ENCODE peak calls at places on chromosomes 3 and 15, in five cellular contexts. N is sigmoid colon, P is stomach, V is cardiac muscle cell, I is psoas muscle. C is an unnamed sample.

GRCh38 chr15:35078221-35078915 is 6.7 kb downstream of the NANOGP8 start:
- DNase-seq in N (no peak), I (no peak), P (peak), V (peak), C (no peak)

GRCh38 chr15:65620833-65621232 is 905 bp upstream of the SLC24A1 start:
- DNase-seq in P (no peak), V (no peak), N (no peak), I (no peak), C (no peak)

GRCh38 chr15:73628976-73629854 is 4.0 kb downstream of the NPTN start:
- DNase-seq in V (peak), P (no peak), I (no peak), N (no peak), C (no peak)

GRCh38 chr15:96115642-96116041 is 214.9 kb upstream of the NR2F2 start:
- DNase-seq in V (peak), N (no peak), I (no peak), P (no peak), C (no peak)

GRCh38 chr3:8416965-8417364 is 84.7 kb upstream of the LMCD1 start:
- DNase-seq in P (peak), N (no peak), I (no peak), V (peak), C (no peak)

GRCh38 chr15:49168026-49168425 is 2.0 kb upstream of the GALK2 start:
- DNase-seq in V (no peak), N (no peak), I (no peak), P (no peak), C (no peak)

GRCh38 chr3:71393093-71393492 is 190.4 kb downstream of the FOXP1 start:
- DNase-seq in V (no peak), I (no peak), N (no peak), P (no peak), C (no peak)

GRCh38 chr3:80733522-80734176 is 965.9 kb upstream of the ROBO1 start:
- DNase-seq in N (no peak), P (peak), V (peak), I (no peak), C (peak)

GRCh38 chr3:189149203-189149602 is 22.6 kb upstream of the TPRG1 start:
- DNase-seq in V (no peak), I (no peak), N (no peak), P (no peak), C (no peak)

GRCh38 chr15:91302588-91303439 is 202.8 kb downstream of the SV2B start:
- DNase-seq in I (no peak), V (peak), N (no peak), P (no peak), C (no peak)

GRCh38 chr3:45387636-45388348 is 584 bp upstream of the LARS2 start:
- DNase-seq in P (no peak), V (no peak), I (peak), N (no peak), C (no peak)

GRCh38 chr15:78264304-78265136 is at the start of gene DNAJA4:
- DNase-seq in P (peak), V (peak), N (peak), I (peak), C (peak)

GRCh38 chr15:40234783-40235182 is 4.1 kb upstream of the PAK6 start:
- DNase-seq in I (no peak), P (no peak), N (no peak), V (no peak), C (no peak)

GRCh38 chr3:119613872-119614271 is 16.2 kb downstream of the PLA1A start:
- DNase-seq in N (no peak), V (no peak), I (no peak), P (no peak), C (no peak)

GRCh38 chr3:29453278-29453961 is 172.5 kb downstream of the RBMS3 start:
- DNase-seq in I (peak), V (peak), P (peak), N (peak), C (peak)

GRCh38 chr3:115848641-115849040 is 225.3 kb downstream of the GAP43 start:
- DNase-seq in P (no peak), V (no peak), N (no peak), I (no peak), C (no peak)

GRCh38 chr3:72679540-72680198 is 168.6 kb downstream of the SHQ1 start:
- DNase-seq in V (peak), I (no peak), N (no peak), P (no peak), C (no peak)

GRCh38 chr3:177676947-177677587 is 479.8 kb upstream of the TBL1XR1 start:
- DNase-seq in P (no peak), V (no peak), I (no peak), N (no peak), C (no peak)

GRCh38 chr15:46077220-46077619 is 442.4 kb downstream of the SQOR start:
- DNase-seq in N (no peak), P (no peak), V (no peak), I (no peak), C (no peak)

GRCh38 chr3:138768126-138768525 is 66.6 kb downstream of the PIK3CB start:
- DNase-seq in V (no peak), N (no peak), P (no peak), I (no peak), C (no peak)

GRCh38 chr3:186021673-186022362 is 84.0 kb upstream of the TRA2B start:
- DNase-seq in V (peak), N (no peak), I (peak), P (no peak), C (no peak)

GRCh38 chr15:64460737-64461576 is 579 bp downstream of the ZNF609 start:
- DNase-seq in N (peak), P (no peak), V (peak), I (no peak), C (peak)

GRCh38 chr15:52790941-52791751 is 1.0 kb upstream of the ONECUT1 start:
- DNase-seq in I (no peak), P (no peak), V (peak), N (no peak), C (no peak)

GRCh38 chr15:26235148-26235769 is 372.1 kb upstream of the ATP10A start:
- DNase-seq in P (no peak), V (no peak), N (no peak), I (no peak), C (no peak)

GRCh38 chr3:170866499-170866898 is 3.5 kb downstream of the RPL22L1 start:
- DNase-seq in N (no peak), I (no peak), V (no peak), P (no peak), C (no peak)

GRCh38 chr3:170867143-170867542 is 2.9 kb downstream of the RPL22L1 start:
- DNase-seq in I (no peak), N (no peak), V (peak), P (no peak), C (no peak)

GRCh38 chr3:170869240-170869592 is 779 bp downstream of the RPL22L1 start:
- DNase-seq in V (peak), N (no peak), P (no peak), I (no peak), C (no peak)

GRCh38 chr3:170868577-170869239 is 1.3 kb downstream of the RPL22L1 start:
- DNase-seq in I (no peak), N (no peak), V (no peak), P (no peak), C (no peak)

GRCh38 chr3:170867552-170867951 is 2.4 kb downstream of the RPL22L1 start:
- DNase-seq in P (no peak), V (peak), I (no peak), N (no peak), C (no peak)
- H3K4me3 ChIP-seq in P (no peak), V (peak), I (peak), N (no peak), C (no peak)

GRCh38 chr3:130948374-130948773 is 54.5 kb downstream of the ATP2C1 start:
- DNase-seq in I (no peak), N (no peak), V (no peak), P (no peak), C (no peak)

GRCh38 chr3:130946876-130947275 is 53.0 kb downstream of the ATP2C1 start:
- DNase-seq in V (no peak), N (no peak), I (no peak), P (no peak), C (no peak)

GRCh38 chr3:130948929-130949328 is 55.0 kb downstream of the ATP2C1 start:
- DNase-seq in P (no peak), V (no peak), I (no peak), N (no peak), C (no peak)

GRCh38 chr3:130950641-130951040 is 56.8 kb downstream of the ATP2C1 start:
- DNase-seq in N (no peak), V (peak), I (no peak), P (no peak), C (no peak)

GRCh38 chr3:130950124-130950523 is 56.2 kb downstream of the ATP2C1 start:
- DNase-seq in V (no peak), N (no peak), P (no peak), I (no peak), C (no peak)
- H3K27ac ChIP-seq in V (no peak), N (no peak), P (no peak), I (no peak), C (no peak)

GRCh38 chr3:134058728-134059601 is 29.2 kb upstream of the SLCO2A1 start:
- DNase-seq in P (peak), V (no peak), N (no peak), I (no peak), C (no peak)
- H3K4me3 ChIP-seq in P (no peak), V (no peak), N (no peak), I (no peak), C (no peak)

DNA sequence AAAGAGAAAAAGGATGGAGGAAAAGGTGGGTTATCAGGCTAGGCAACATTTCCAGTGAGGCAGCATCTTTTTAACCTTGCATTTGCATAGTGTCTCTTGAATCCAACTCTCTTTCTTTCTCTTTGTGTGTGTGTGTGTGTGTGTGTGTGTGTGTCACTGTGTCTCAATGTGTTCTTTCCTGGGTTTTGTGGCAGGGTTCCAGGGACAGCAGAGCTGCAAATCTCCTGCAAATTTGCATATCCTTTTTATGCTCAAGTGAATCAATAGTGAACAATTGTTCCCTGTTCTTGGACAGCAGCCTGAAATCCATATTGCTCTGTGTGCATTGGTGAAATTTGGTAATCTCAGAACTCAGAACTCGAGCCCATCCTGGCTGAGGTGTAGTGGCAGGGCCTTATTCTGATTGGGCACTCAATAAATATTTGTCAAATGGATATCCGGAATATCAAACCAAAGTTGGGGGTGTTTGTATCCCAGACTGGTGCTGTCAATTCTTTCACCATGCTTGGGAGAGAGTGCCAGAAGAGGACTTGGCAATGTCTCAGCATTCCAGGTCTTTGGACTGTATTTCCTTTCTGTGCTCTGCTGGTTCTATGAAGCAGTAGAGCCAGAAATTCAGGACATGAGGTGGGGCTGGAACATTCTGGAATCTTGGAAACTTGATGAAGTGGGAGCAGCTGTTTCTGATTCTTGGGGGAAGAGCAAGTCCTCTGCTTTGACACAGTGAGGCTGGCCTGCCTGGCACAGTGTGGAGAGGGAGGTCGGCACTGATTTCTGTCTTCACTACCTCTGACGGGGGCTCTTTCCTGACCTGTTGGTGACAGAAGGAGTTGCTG is 380.5 kb upstream of the C2CD4B start:
- DNase-seq in I (peak), N (peak), V (peak), P (peak), C (peak)
- H3K27ac ChIP-seq in I (peak), N (peak), V (no peak), P (peak), C (peak)

GRCh38 chr3:57862894-57863293 is 106.8 kb downstream of the SLMAP start:
- DNase-seq in N (no peak), I (no peak), P (no peak), V (no peak), C (no peak)
- H3K4me3 ChIP-seq in N (no peak), I (no peak), P (no peak), V (no peak), C (no peak)

GRCh38 chr15:94263341-94264273 is 32.2 kb downstream of the MCTP2 start:
- DNase-seq in V (no peak), P (no peak), I (no peak), N (no peak), C (no peak)

GRCh38 chr15:94259121-94259776 is 27.9 kb downstream of the MCTP2 start:
- DNase-seq in V (peak), P (no peak), N (no peak), I (no peak), C (no peak)

GRCh38 chr15:94265009-94265408 is 33.6 kb downstream of the MCTP2 start:
- DNase-seq in V (no peak), N (no peak), I (no peak), P (no peak), C (no peak)

GRCh38 chr15:94259863-94260262 is 28.5 kb downstream of the MCTP2 start:
- DNase-seq in N (no peak), P (no peak), I (no peak), V (no peak), C (no peak)

GRCh38 chr15:94262201-94262600 is 30.8 kb downstream of the MCTP2 start:
- DNase-seq in I (no peak), N (no peak), P (no peak), V (no peak), C (no peak)
- H3K27ac ChIP-seq in I (no peak), N (no peak), P (no peak), V (no peak), C (no peak)

GRCh38 chr15:74775894-74776293 is 6.0 kb upstream of the CSK start:
- DNase-seq in I (no peak), N (no peak), V (no peak), P (no peak), C (no peak)

GRCh38 chr15:74777769-74778598 is 3.9 kb upstream of the CSK start:
- DNase-seq in I (no peak), N (no peak), V (no peak), P (no peak), C (no peak)

GRCh38 chr15:74778599-74778970 is 3.3 kb upstream of the CSK start:
- DNase-seq in I (no peak), V (no peak), P (no peak), N (no peak), C (no peak)

GRCh38 chr15:74775132-74775562 is 6.7 kb upstream of the CSK start:
- DNase-seq in V (no peak), I (no peak), P (no peak), N (no peak), C (no peak)

DNA sequence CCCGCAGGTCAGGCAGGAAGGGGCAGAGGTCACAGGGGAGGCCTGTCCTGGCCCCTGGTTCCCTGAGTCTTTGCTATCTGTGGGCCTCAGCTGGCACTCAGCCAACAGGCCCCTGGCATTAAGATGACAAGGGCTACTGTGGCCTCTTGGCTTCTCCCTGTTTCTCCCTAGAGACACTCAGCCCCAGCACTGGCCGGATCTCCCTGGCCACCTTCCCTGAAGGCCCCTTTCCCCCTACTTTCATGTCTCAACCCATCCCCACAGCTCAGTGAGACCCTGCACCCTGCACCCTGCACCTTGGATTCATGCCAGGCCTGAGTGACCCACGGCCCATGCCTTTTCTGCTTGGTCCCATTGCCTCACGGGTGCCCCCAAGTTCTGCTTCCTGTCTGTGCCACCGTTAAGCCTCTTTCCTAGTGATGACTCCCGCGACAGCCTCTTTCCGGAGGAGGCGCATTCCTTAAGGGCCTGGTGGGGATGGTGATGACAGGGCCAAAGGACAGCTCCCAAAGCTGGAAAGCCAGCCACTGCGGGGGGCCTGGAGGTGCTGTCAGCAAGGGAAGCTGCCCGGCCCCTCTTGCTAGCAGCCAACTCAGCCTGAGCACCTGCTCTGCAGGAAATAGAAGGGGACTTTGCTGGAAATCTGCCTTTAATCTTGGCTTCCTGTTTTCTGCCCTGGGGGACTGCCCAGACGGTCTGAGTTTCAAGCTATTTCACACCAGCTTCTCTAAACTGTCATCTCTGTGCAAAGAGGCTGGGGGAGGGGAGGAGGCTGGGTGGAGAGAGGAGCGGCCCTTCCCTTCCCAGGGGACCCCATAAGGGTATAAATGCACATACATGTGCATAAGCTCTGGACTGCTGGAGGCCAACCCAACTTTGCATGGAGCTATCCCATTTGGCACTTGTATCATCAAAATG is 4.8 kb upstream of the CSK start:
- DNase-seq in P (no peak), I (no peak), N (no peak), V (peak), C (no peak)
- H3K4me3 ChIP-seq in P (no peak), I (no peak), N (no peak), V (no peak), C (no peak)

DNA sequence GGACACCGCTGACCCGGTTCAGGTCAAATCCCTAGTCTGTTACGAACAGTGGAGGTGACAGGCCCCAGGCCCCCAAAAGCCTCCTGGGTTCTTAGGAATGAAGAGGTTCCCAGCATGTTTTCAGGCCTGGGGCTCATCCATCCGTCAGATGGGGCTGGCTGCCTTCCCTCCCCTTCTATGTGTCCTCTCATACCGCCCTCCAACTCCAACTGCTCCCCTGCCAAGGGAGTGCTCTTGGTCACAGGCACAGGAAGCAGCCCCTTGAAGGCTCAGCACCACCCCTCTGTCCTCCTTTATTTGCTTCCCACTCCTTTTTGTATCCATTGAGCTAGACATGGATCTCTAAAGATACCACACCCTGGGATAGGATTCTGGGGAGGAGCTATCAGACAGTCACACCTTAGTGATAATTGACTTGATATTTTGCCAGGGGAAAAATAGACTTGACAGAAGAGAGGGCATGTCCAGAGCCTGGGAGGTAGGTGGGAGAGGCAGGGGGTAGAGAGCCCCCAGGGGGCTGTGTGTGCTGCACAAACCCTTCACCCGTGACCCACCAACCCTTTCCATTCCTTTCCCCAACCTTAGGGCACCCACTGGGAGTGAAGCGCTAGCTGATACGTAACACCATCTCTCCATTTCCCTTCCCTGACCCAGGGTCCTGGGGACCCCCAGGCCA is 10.7 kb upstream of the CSPG4 start:
- DNase-seq in P (no peak), N (peak), I (no peak), V (no peak), C (no peak)
- H3K27ac ChIP-seq in P (peak), N (peak), I (no peak), V (no peak), C (peak)

C was measured in heart right ventricle.